ENCODE peak calls at places on chromosomes 2 and 18, in four cellular contexts. One of them, this sample, is unnamed.

GRCh38 chr2:234363647-234364294 is 133.1 kb downstream of the ARL4C start:
- DNase-seq in stimulated activated CD8-positive, alpha-beta memory T cell treated with anti-CD3 and anti-CD28 coated beads, Interleukin-15, amount 100 ng/mL, for 48 hours: no peak
- DNase-seq in activated T-cell treated with anti-CD3 and anti-CD28 coated beads, Interleukin-2, amount 50 U/mL, for 72 hours: no peak
- DNase-seq in Right ventricle myocardium superior: no peak
- DNase-seq in this sample: no peak

GRCh38 chr18:52670903-52671302 is 330.9 kb downstream of the DCC start:
- DNase-seq in stimulated activated CD8-positive, alpha-beta memory T cell treated with anti-CD3 and anti-CD28 coated beads, Interleukin-15, amount 100 ng/mL, for 48 hours: no peak
- DNase-seq in activated T-cell treated with anti-CD3 and anti-CD28 coated beads, Interleukin-2, amount 50 U/mL, for 72 hours: no peak
- DNase-seq in Right ventricle myocardium superior: no peak
- DNase-seq in this sample: peak

GRCh38 chr18:57581301-57581934 is 5.1 kb downstream of the FECH start:
- DNase-seq in stimulated activated CD8-positive, alpha-beta memory T cell treated with anti-CD3 and anti-CD28 coated beads, Interleukin-15, amount 100 ng/mL, for 48 hours: no peak
- DNase-seq in activated T-cell treated with anti-CD3 and anti-CD28 coated beads, Interleukin-2, amount 50 U/mL, for 72 hours: no peak
- DNase-seq in Right ventricle myocardium superior: no peak
- DNase-seq in this sample: no peak

GRCh38 chr2:444937-445884 is 157.3 kb upstream of the ALKAL2 start:
- DNase-seq in stimulated activated CD8-positive, alpha-beta memory T cell treated with anti-CD3 and anti-CD28 coated beads, Interleukin-15, amount 100 ng/mL, for 48 hours: no peak
- DNase-seq in activated T-cell treated with anti-CD3 and anti-CD28 coated beads, Interleukin-2, amount 50 U/mL, for 72 hours: no peak
- DNase-seq in Right ventricle myocardium superior: no peak
- DNase-seq in this sample: no peak

GRCh38 chr2:69437751-69438154 is 518 bp upstream of the NFU1 start:
- DNase-seq in stimulated activated CD8-positive, alpha-beta memory T cell treated with anti-CD3 and anti-CD28 coated beads, Interleukin-15, amount 100 ng/mL, for 48 hours: no peak
- DNase-seq in activated T-cell treated with anti-CD3 and anti-CD28 coated beads, Interleukin-2, amount 50 U/mL, for 72 hours: no peak
- DNase-seq in Right ventricle myocardium superior: no peak
- DNase-seq in this sample: no peak

GRCh38 chr2:160420711-160421110 is 72.9 kb downstream of the RBMS1 start:
- DNase-seq in stimulated activated CD8-positive, alpha-beta memory T cell treated with anti-CD3 and anti-CD28 coated beads, Interleukin-15, amount 100 ng/mL, for 48 hours: no peak
- DNase-seq in activated T-cell treated with anti-CD3 and anti-CD28 coated beads, Interleukin-2, amount 50 U/mL, for 72 hours: no peak
- DNase-seq in Right ventricle myocardium superior: no peak
- DNase-seq in this sample: no peak

GRCh38 chr18:45085916-45086624 is 405.4 kb downstream of the SETBP1 start:
- DNase-seq in stimulated activated CD8-positive, alpha-beta memory T cell treated with anti-CD3 and anti-CD28 coated beads, Interleukin-15, amount 100 ng/mL, for 48 hours: no peak
- DNase-seq in activated T-cell treated with anti-CD3 and anti-CD28 coated beads, Interleukin-2, amount 50 U/mL, for 72 hours: no peak
- DNase-seq in Right ventricle myocardium superior: no peak
- DNase-seq in this sample: no peak

GRCh38 chr18:3180325-3180724 is 39.4 kb downstream of the MYOM1 start:
- DNase-seq in stimulated activated CD8-positive, alpha-beta memory T cell treated with anti-CD3 and anti-CD28 coated beads, Interleukin-15, amount 100 ng/mL, for 48 hours: no peak
- DNase-seq in activated T-cell treated with anti-CD3 and anti-CD28 coated beads, Interleukin-2, amount 50 U/mL, for 72 hours: no peak
- DNase-seq in Right ventricle myocardium superior: no peak
- DNase-seq in this sample: peak

GRCh38 chr2:96084006-96084857 is 32.1 kb downstream of the ADRA2B start:
- DNase-seq in stimulated activated CD8-positive, alpha-beta memory T cell treated with anti-CD3 and anti-CD28 coated beads, Interleukin-15, amount 100 ng/mL, for 48 hours: no peak
- DNase-seq in activated T-cell treated with anti-CD3 and anti-CD28 coated beads, Interleukin-2, amount 50 U/mL, for 72 hours: no peak
- DNase-seq in Right ventricle myocardium superior: no peak
- DNase-seq in this sample: no peak

GRCh38 chr2:180122874-180123273 is 115.8 kb upstream of the CWC22 start:
- DNase-seq in stimulated activated CD8-positive, alpha-beta memory T cell treated with anti-CD3 and anti-CD28 coated beads, Interleukin-15, amount 100 ng/mL, for 48 hours: no peak
- DNase-seq in activated T-cell treated with anti-CD3 and anti-CD28 coated beads, Interleukin-2, amount 50 U/mL, for 72 hours: no peak
- DNase-seq in Right ventricle myocardium superior: no peak
- DNase-seq in this sample: peak

GRCh38 chr18:24397131-24397693 is 412 bp downstream of the OSBPL1A start:
- DNase-seq in stimulated activated CD8-positive, alpha-beta memory T cell treated with anti-CD3 and anti-CD28 coated beads, Interleukin-15, amount 100 ng/mL, for 48 hours: no peak
- DNase-seq in activated T-cell treated with anti-CD3 and anti-CD28 coated beads, Interleukin-2, amount 50 U/mL, for 72 hours: peak
- DNase-seq in Right ventricle myocardium superior: no peak
- DNase-seq in this sample: peak

GRCh38 chr2:202149155-202149762 is 76.2 kb downstream of the KIAA2012 start:
- DNase-seq in stimulated activated CD8-positive, alpha-beta memory T cell treated with anti-CD3 and anti-CD28 coated beads, Interleukin-15, amount 100 ng/mL, for 48 hours: no peak
- DNase-seq in activated T-cell treated with anti-CD3 and anti-CD28 coated beads, Interleukin-2, amount 50 U/mL, for 72 hours: no peak
- DNase-seq in Right ventricle myocardium superior: peak
- DNase-seq in this sample: peak

GRCh38 chr18:2853926-2854664 is 7.3 kb downstream of the EMILIN2 start:
- DNase-seq in stimulated activated CD8-positive, alpha-beta memory T cell treated with anti-CD3 and anti-CD28 coated beads, Interleukin-15, amount 100 ng/mL, for 48 hours: no peak
- DNase-seq in activated T-cell treated with anti-CD3 and anti-CD28 coated beads, Interleukin-2, amount 50 U/mL, for 72 hours: no peak
- DNase-seq in Right ventricle myocardium superior: no peak
- DNase-seq in this sample: no peak

GRCh38 chr2:168116448-168116847 is 130.9 kb downstream of the STK39 start:
- DNase-seq in stimulated activated CD8-positive, alpha-beta memory T cell treated with anti-CD3 and anti-CD28 coated beads, Interleukin-15, amount 100 ng/mL, for 48 hours: no peak
- DNase-seq in activated T-cell treated with anti-CD3 and anti-CD28 coated beads, Interleukin-2, amount 50 U/mL, for 72 hours: no peak
- DNase-seq in Right ventricle myocardium superior: no peak
- DNase-seq in this sample: peak

GRCh38 chr2:169018390-169018789 is 12.7 kb downstream of the ABCB11 start:
- DNase-seq in stimulated activated CD8-positive, alpha-beta memory T cell treated with anti-CD3 and anti-CD28 coated beads, Interleukin-15, amount 100 ng/mL, for 48 hours: no peak
- DNase-seq in activated T-cell treated with anti-CD3 and anti-CD28 coated beads, Interleukin-2, amount 50 U/mL, for 72 hours: no peak
- DNase-seq in Right ventricle myocardium superior: no peak
- DNase-seq in this sample: no peak

GRCh38 chr2:241035818-241036396 is 37.5 kb downstream of the SNED1 start:
- DNase-seq in stimulated activated CD8-positive, alpha-beta memory T cell treated with anti-CD3 and anti-CD28 coated beads, Interleukin-15, amount 100 ng/mL, for 48 hours: peak
- DNase-seq in activated T-cell treated with anti-CD3 and anti-CD28 coated beads, Interleukin-2, amount 50 U/mL, for 72 hours: no peak
- DNase-seq in Right ventricle myocardium superior: no peak
- DNase-seq in this sample: no peak

GRCh38 chr2:102076512-102076911 is 66.0 kb upstream of the IL1R1 start:
- DNase-seq in stimulated activated CD8-positive, alpha-beta memory T cell treated with anti-CD3 and anti-CD28 coated beads, Interleukin-15, amount 100 ng/mL, for 48 hours: no peak
- DNase-seq in activated T-cell treated with anti-CD3 and anti-CD28 coated beads, Interleukin-2, amount 50 U/mL, for 72 hours: no peak
- DNase-seq in Right ventricle myocardium superior: no peak
- DNase-seq in this sample: no peak

GRCh38 chr2:9554841-9555337 is 741 bp downstream of the ADAM17 start:
- DNase-seq in stimulated activated CD8-positive, alpha-beta memory T cell treated with anti-CD3 and anti-CD28 coated beads, Interleukin-15, amount 100 ng/mL, for 48 hours: peak
- DNase-seq in activated T-cell treated with anti-CD3 and anti-CD28 coated beads, Interleukin-2, amount 50 U/mL, for 72 hours: peak
- DNase-seq in Right ventricle myocardium superior: no peak
- DNase-seq in this sample: peak

GRCh38 chr2:8544168-8544785 is 137.6 kb upstream of the ID2 start:
- DNase-seq in stimulated activated CD8-positive, alpha-beta memory T cell treated with anti-CD3 and anti-CD28 coated beads, Interleukin-15, amount 100 ng/mL, for 48 hours: no peak
- DNase-seq in activated T-cell treated with anti-CD3 and anti-CD28 coated beads, Interleukin-2, amount 50 U/mL, for 72 hours: peak
- DNase-seq in Right ventricle myocardium superior: no peak
- DNase-seq in this sample: no peak